ENCODE peak calls at places on chromosomes 6 and 20, in nine cellular contexts. T is WTC11; R is T-helper 17 cell; S is stimulated activated CD4-positive, alpha-beta T cell treated with anti-CD3 and anti-CD28 coated beads, Interleukin-4, amount 100 ng/mL, for 48 hours; P is T-cell; M is activated CD4-positive, alpha-beta T cell treated with anti-CD3 and anti-CD28 coated beads, Interleukin-2, amount 50 U/mL, for 1 hour; B is iPS-NIHi11; X is activated CD8-positive, alpha-beta memory T cell treated with anti-CD3 and anti-CD28 coated beads for 1 hour; Q is thyroid gland. F is an unnamed sample.

GRCh38 chr20:62595491-62595890 is 46.8 kb upstream of the SLCO4A1 start:
- DNase-seq in B (peak; percentile 59), X (no peak), P (no peak), T (no peak), Q (no peak), R (no peak), M (no peak), S (no peak), F (no peak)

GRCh38 chr20:23147964-23148720 is 62.0 kb upstream of the CD93 start:
- DNase-seq in X (no peak), M (no peak), B (no peak), R (no peak), T (no peak), P (no peak), Q (peak; percentile 19), S (peak; percentile 4), F (no peak)

GRCh38 chr20:2515203-2515602 is 6.5 kb upstream of the ZNF343 start:
- DNase-seq in R (no peak), B (no peak), M (no peak), Q (no peak), T (no peak), S (no peak), P (no peak), X (no peak), F (no peak)

GRCh38 chr20:1893721-1894470 is 1.3 kb upstream of the SIRPA start:
- DNase-seq in X (no peak), M (no peak), P (no peak), S (no peak), T (no peak), Q (no peak), R (no peak), B (no peak), F (no peak)

GRCh38 chr20:45368221-45368980 is 5.4 kb downstream of the SYS1 start:
- DNase-seq in P (peak; percentile 33), B (no peak), M (peak; percentile 21), X (no peak), Q (no peak), R (no peak), S (no peak), T (no peak), F (peak; percentile 63)

GRCh38 chr6:21873562-21873961 is 280.0 kb downstream of the SOX4 start:
- DNase-seq in R (no peak), B (no peak), X (no peak), P (no peak), M (no peak), Q (no peak), T (no peak), S (no peak), F (no peak)

GRCh38 chr6:34630040-34630439 is 66.5 kb downstream of the ILRUN start:
- DNase-seq in Q (no peak), B (no peak), X (no peak), S (no peak), M (no peak), T (no peak), P (no peak), R (no peak), F (no peak)

GRCh38 chr20:59605691-59606364 is 1.5 kb downstream of the PHACTR3 start:
- DNase-seq in T (no peak), M (no peak), B (no peak), Q (no peak), R (no peak), P (no peak), X (no peak), S (no peak), F (no peak)

GRCh38 chr6:21780601-21781000 is 187.1 kb downstream of the SOX4 start:
- DNase-seq in M (no peak), P (no peak), R (no peak), T (no peak), B (no peak), X (no peak), Q (no peak), S (no peak), F (no peak)

GRCh38 chr6:104607501-104607900 is 252.2 kb downstream of the HACE1 start:
- DNase-seq in R (no peak), P (no peak), Q (no peak), S (no peak), T (no peak), B (no peak), X (no peak), M (no peak), F (no peak)

GRCh38 chr6:133609404-133610270 is 279.3 kb upstream of the TCF21 start:
- DNase-seq in P (no peak), Q (no peak), X (no peak), S (no peak), M (no peak), T (no peak), R (no peak), B (no peak), F (no peak)

GRCh38 chr6:100096936-100097335 is 102.9 kb upstream of the MCHR2 start:
- DNase-seq in P (no peak), Q (no peak), T (no peak), B (no peak), M (no peak), X (no peak), R (no peak), S (no peak), F (no peak)

GRCh38 chr6:118277631-118278030 is 270.5 kb upstream of the PLN start:
- DNase-seq in T (no peak), R (no peak), S (no peak), Q (no peak), P (no peak), M (no peak), X (no peak), B (no peak), F (no peak)

GRCh38 chr6:157513004-157513603 is 132.1 kb downstream of the ZDHHC14 start:
- DNase-seq in S (no peak), T (no peak), X (no peak), Q (no peak), B (no peak), P (no peak), R (no peak), M (no peak), F (no peak)

GRCh38 chr6:29705389-29706231 is 17.6 kb upstream of the HLA-F start:
- DNase-seq in X (no peak), M (no peak), P (no peak), R (no peak), T (no peak), Q (no peak), S (no peak), B (peak; percentile 64), F (no peak)

GRCh38 chr20:37318046-37318445 is 27.9 kb upstream of the SRC start:
- DNase-seq in B (no peak), Q (no peak), X (no peak), M (no peak), R (no peak), S (no peak), P (no peak), T (no peak), F (no peak)

GRCh38 chr6:1170793-1171192 is 141.1 kb upstream of the FOXQ1 start:
- DNase-seq in R (no peak), S (no peak), P (no peak), X (no peak), T (no peak), B (no peak), Q (peak; percentile 62), M (no peak), F (no peak)

F was measured in GM12892.